ENCODE peak calls at places on chromosomes 5 and 9, in ten cellular contexts. Q, C, G, V, W, X, F, H, B and T are unnamed samples. For H3K27me3 and H3K36me3, the result is how much of the 10 kb centered on the place peaks cover.

GRCh38 chr5:73370620-73371583 is 77.7 kb downstream of the FOXD1 start:
- DNase-seq in Q (no peak), C (no peak), G (no peak), V (peak), W (peak), X (peak), F (no peak), H (no peak), B (peak), T (peak)

GRCh38 chr9:17519761-17520160 is 59.1 kb upstream of the SH3GL2 start:
- DNase-seq in Q (no peak), C (no peak), G (no peak), V (no peak), W (peak), X (no peak), F (no peak), H (no peak), B (no peak), T (peak)

GRCh38 chr9:33791117-33791516 is 4.2 kb upstream of the PRSS3 start:
- DNase-seq in Q (no peak), C (no peak), G (no peak), V (no peak), W (peak), X (peak), F (peak), H (no peak), B (peak), T (peak)

GRCh38 chr5:132526974-132527564 is 16.3 kb downstream of the IL5 start:
- DNase-seq in Q (no peak), C (no peak), G (no peak), V (no peak), W (peak), X (no peak), F (no peak), H (no peak), B (no peak), T (peak)

GRCh38 chr5:138338411-138339085 is 482 bp downstream of the FAM53C start:
- DNase-seq in Q (no peak), C (no peak), G (no peak), V (no peak), W (no peak), X (no peak), F (no peak), H (no peak), B (no peak), T (no peak)

GRCh38 chr9:134406366-134407122 is 80.3 kb downstream of the RXRA start:
- DNase-seq in Q (no peak), C (no peak), G (peak), V (no peak), W (no peak), X (no peak), F (no peak), H (no peak), B (no peak), T (no peak)

GRCh38 chr5:120405291-120405864 is 58.7 kb upstream of the PRR16 start:
- DNase-seq in Q (no peak), C (no peak), G (no peak), V (no peak), W (peak), X (no peak), F (no peak), H (no peak), B (peak), T (peak)

GRCh38 chr5:159031513-159031912 is 68.2 kb downstream of the EBF1 start:
- DNase-seq in Q (no peak), C (no peak), G (no peak), V (no peak), W (no peak), X (peak), F (no peak), H (no peak), B (peak), T (no peak)

GRCh38 chr5:172849636-172850453 is 15.8 kb downstream of the ERGIC1 start:
- DNase-seq in Q (no peak), C (peak), G (no peak), V (no peak), W (peak), X (peak), F (peak), H (peak), B (no peak), T (peak)

GRCh38 chr5:79821-80220 is 12.1 kb upstream of the PLEKHG4B start:
- DNase-seq in Q (no peak), C (no peak), G (peak), V (no peak), W (no peak), X (no peak), F (no peak), H (no peak), B (no peak), T (no peak)

GRCh38 chr9:90326219-90326618 is 316.4 kb downstream of the DIRAS2 start:
- DNase-seq in Q (no peak), C (no peak), G (no peak), V (no peak), W (no peak), X (no peak), F (no peak), H (no peak), B (peak), T (peak)

GRCh38 chr9:93295031-93295430 is 111.1 kb downstream of the WNK2 start:
- DNase-seq in Q (no peak), C (no peak), G (peak), V (no peak), W (no peak), X (no peak), F (peak), H (peak), B (no peak), T (no peak)

GRCh38 chr9:129606161-129607025 is 14.5 kb downstream of the C9orf50 start:
- DNase-seq in Q (no peak), C (no peak), G (no peak), V (no peak), W (no peak), X (no peak), F (no peak), H (no peak), B (no peak), T (no peak)

GRCh38 chr5:172427202-172427601 is 27.1 kb downstream of the SH3PXD2B start:
- DNase-seq in Q (no peak), C (no peak), G (no peak), V (no peak), W (no peak), X (no peak), F (no peak), H (no peak), B (no peak), T (peak)

GRCh38 chr9:101212661-101213060 is 172.1 kb downstream of the BAAT start:
- DNase-seq in Q (no peak), C (no peak), G (no peak), V (no peak), W (no peak), X (no peak), F (no peak), H (no peak), B (no peak), T (no peak)
- H3K4me3 ChIP-seq in Q (no peak), C (no peak), G (no peak), V (no peak), W (no peak), X (no peak), F (no peak), H (no peak), B (no peak), T (no peak)

GRCh38 chr5:154517781-154518437 is 39.9 kb upstream of the HAND1 start:
- DNase-seq in Q (no peak), C (no peak), G (no peak), V (no peak), W (no peak), X (no peak), F (no peak), H (no peak), B (no peak), T (no peak)
- H3K27me3 ChIP-seq in Q (under half), C (under half), G (under half), V (under half), W (under half), X (under half), F (under half), H (under half), B (under half), T (under half)

GRCh38 chr5:181236471-181236870 is 7.2 kb downstream of the RACK1 start:
- DNase-seq in Q (no peak), C (no peak), G (no peak), V (no peak), W (no peak), X (no peak), F (no peak), H (no peak), B (no peak), T (no peak)
- H3K36me3 ChIP-seq in Q (under half), C (half or more), G (half or more), V (under half), W (half or more), X (half or more), F (under half), H (half or more), B (half or more), T (under half)

DNA sequence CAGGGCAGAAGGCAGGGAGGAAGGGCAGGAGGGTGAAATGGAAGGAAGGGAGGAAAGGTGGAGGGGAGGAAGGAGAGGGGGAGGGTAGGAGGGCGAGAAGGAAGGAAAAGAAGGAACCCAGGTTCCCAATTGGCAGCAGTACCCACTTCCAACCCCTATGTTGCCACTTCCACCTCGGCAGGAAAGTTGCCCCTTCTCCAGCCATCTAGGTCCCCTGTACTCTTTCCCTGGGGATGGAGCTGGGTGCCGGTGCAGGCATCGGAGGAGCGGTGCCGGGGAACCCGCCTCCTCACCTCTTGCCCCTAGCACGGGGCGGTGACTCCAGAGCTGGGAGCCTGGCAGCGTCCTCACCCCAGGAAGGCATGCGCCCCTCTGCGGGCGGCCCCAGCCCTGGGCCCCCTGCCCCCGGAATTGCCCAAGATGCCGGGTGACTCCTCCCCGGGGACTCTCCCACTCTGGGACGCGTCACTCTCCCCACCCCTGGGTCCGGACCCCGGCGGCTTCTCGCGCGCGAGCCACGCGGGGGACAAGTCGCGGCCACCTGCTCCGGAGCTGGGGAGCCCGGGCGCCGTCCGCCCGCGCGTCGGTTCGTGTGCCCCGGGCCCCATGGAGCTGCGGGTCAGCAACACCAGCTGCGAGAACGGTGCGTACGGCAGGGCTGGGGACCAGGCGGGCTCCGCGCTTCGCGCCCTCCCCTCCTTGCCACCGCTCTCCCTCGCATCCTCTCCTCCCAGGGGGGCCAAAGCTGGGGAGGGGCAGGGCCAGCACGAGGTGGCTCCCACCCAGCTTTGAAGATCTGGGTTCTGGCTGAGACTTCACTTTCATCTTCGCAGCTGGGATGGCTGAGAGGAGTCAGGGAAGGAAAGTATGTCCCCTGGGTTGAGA is at the start of gene NIPAL4:
- DNase-seq in Q (no peak), C (no peak), G (peak), V (no peak), W (no peak), X (no peak), F (peak), H (no peak), B (no peak), T (no peak)
- H3K4me3 ChIP-seq in Q (peak), C (peak), G (peak), V (peak), W (peak), X (peak), F (peak), H (peak), B (peak), T (peak)

DNA sequence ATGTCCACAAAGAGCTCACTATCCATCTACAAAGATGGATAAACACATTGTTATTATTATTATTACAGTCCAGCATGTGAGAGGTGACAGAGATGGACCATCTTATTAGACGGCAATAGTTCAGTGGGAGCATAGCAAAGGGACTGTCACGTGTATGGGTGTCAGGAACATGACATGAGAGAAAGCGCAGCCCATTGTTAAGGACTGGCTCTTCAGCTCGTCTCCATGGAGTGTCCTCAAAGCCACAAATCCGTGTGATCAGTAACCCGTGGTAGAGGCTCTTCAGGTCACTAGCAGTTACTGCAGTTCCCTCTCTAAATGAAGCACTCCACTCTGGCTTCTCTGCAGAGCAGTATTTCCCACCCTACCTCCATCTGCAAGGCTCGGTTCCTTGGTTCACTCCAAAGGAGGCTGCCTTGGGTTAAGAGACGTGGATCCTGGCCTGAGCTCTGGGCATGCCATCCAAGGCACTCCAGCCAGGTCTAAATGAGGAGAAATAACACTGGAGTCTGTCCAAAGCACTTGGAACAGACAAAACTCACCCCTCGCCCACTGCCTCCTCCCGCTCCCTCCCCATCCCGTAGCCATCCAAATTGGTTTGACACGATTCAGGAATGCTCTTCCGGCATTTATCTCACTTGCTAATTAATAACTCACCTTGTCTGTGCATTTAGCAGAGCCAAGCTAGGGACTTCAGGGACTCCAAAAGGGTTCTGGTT is 122.3 kb upstream of the WWC1 start:
- DNase-seq in Q (no peak), C (no peak), G (no peak), V (no peak), W (no peak), X (no peak), F (no peak), H (no peak), B (no peak), T (no peak)
- H3K27me3 ChIP-seq in Q (under half), C (under half), G (under half), V (under half), W (half or more), X (under half), F (under half), H (under half), B (under half), T (under half)